ENCODE peak calls at places on chromosomes 12 and 14, in six cellular contexts. S, Q, E, G, N and F are unnamed samples.

GRCh38 chr12:32877670-32878459 is 18.7 kb downstream of the PKP2 start:
- DNase-seq in N (no peak), E (no peak), G (no peak), Q (no peak), S (peak), F (no peak)

GRCh38 chr12:19597304-19598066 is 158.2 kb downstream of the AEBP2 start:
- DNase-seq in Q (no peak), S (no peak), E (no peak), G (no peak), N (peak), F (no peak)

GRCh38 chr14:74271365-74271764 is 31.4 kb downstream of the ABCD4 start:
- DNase-seq in N (no peak), S (no peak), E (no peak), Q (no peak), G (no peak), F (no peak)

GRCh38 chr12:52627395-52628110 is 9.2 kb upstream of the KRT73 start:
- DNase-seq in E (no peak), N (no peak), S (no peak), Q (no peak), G (no peak), F (no peak)

GRCh38 chr12:24561411-24561871 is 387.5 kb downstream of the BCAT1 start:
- DNase-seq in E (no peak), Q (no peak), N (peak), G (no peak), S (no peak), F (peak)

GRCh38 chr14:102015771-102016170 is 51.4 kb downstream of the DYNC1H1 start:
- DNase-seq in N (no peak), S (no peak), G (no peak), E (no peak), Q (no peak), F (no peak)

GRCh38 chr14:31162910-31163649 is 44.5 kb downstream of the HECTD1 start:
- DNase-seq in N (no peak), S (no peak), Q (no peak), G (no peak), E (no peak), F (no peak)

GRCh38 chr12:66482880-66483279 is 180.6 kb downstream of the HELB start:
- DNase-seq in G (no peak), E (no peak), Q (no peak), S (no peak), N (no peak), F (no peak)

GRCh38 chr12:57272337-57273151 is 21.6 kb upstream of the STAC3 start:
- DNase-seq in N (no peak), G (no peak), S (peak), Q (no peak), E (no peak), F (no peak)

GRCh38 chr14:95507701-95508103 is 8.7 kb downstream of the SYNE3 start:
- DNase-seq in N (no peak), E (no peak), S (no peak), G (peak), Q (no peak), F (peak)

GRCh38 chr12:4934651-4935050 is 24.9 kb downstream of the KCNA1 start:
- DNase-seq in G (peak), E (no peak), S (no peak), N (no peak), Q (no peak), F (peak)

GRCh38 chr12:24728366-24728765 is 220.5 kb downstream of the BCAT1 start:
- DNase-seq in G (peak), Q (no peak), N (peak), S (no peak), E (no peak), F (peak)

GRCh38 chr12:53208877-53209463 is 1.9 kb upstream of the ITGB7 start:
- DNase-seq in N (no peak), S (no peak), E (no peak), Q (no peak), G (no peak), F (no peak)

GRCh38 chr14:70489579-70490175 is 37.7 kb downstream of the ADAM21 start:
- DNase-seq in Q (no peak), S (no peak), E (no peak), N (no peak), G (no peak), F (no peak)

GRCh38 chr14:68865542-68865941 is 72.7 kb upstream of the ZFP36L1 start:
- DNase-seq in G (no peak), Q (no peak), S (no peak), E (no peak), N (no peak), F (no peak)

GRCh38 chr12:108447168-108447840 is 67.8 kb upstream of the FICD start:
- DNase-seq in Q (no peak), G (no peak), E (no peak), S (no peak), N (no peak), F (no peak)

GRCh38 chr12:57129311-57130288 is 1.3 kb downstream of the LRP1 start:
- DNase-seq in Q (no peak), G (no peak), E (peak), S (no peak), N (peak), F (no peak)

GRCh38 chr12:104357431-104357952 is 54.0 kb downstream of the EID3 start:
- DNase-seq in Q (no peak), G (peak), N (no peak), E (no peak), S (no peak), F (no peak)

DNA sequence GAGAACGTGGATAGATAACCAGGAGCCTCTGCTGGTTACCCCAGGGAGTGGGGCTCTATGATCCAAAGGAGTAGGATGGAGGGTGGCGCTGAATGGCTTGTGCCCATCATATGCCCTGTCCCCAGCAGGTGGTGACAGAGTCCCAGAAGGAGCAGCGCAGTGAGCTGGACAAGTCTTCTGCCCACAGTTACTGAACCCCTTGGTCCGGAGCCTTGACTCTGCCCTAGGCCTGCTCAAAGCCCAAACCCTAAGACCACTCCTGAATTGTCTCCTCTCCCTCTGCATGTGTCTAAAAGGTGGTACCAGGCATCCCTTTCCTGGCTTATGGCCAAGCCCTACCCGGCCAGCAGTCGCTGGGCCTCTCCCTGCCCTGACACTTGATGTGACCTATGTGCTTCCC is 3.2 kb downstream of the PRPH start:
- DNase-seq in Q (no peak), G (peak), S (no peak), N (no peak), E (no peak), F (no peak)
- TF ChIP-seq CTCF in Q (no peak), G (peak), S (peak), N (no peak), E (no peak), F (peak)

GRCh38 chr12:49566361-49566760 is 1.6 kb downstream of the MCRS1 start:
- DNase-seq in N (no peak), G (no peak), E (no peak), S (no peak), Q (no peak), F (no peak)
- H3K27ac ChIP-seq in N (no peak), G (no peak), E (no peak), S (no peak), Q (peak), F (no peak)

DNA sequence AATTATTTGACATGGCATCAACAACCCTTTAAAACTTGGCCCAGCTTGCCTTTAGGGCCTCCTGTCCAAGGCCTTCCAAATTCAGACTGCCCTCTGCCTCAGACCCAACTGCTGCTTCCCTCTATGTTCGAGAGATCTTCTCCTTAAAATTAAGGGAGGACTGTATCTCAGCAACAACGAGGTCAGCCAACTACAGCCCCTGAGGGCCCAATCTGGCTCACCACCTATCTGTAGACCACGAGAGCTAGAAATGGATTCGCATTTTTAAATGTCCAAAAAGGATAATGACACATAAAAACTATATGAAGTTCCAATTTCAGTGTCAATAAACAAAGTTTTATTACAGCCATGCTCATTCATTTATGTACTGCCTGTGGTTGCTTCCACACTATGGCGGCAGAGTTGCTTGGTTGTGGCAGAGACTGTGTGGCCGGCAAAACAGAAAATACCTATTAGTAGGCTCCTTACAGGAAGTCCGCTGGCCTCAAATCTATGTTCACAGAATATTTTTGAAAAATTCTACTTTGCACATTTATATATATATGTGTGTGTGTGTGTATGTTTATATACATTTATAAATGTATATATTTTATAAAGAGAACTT is 1026.9 kb downstream of the BCL11B start:
- DNase-seq in N (no peak), G (no peak), S (no peak), E (no peak), Q (no peak), F (no peak)
- H3K4me3 ChIP-seq in N (no peak), G (no peak), S (no peak), E (no peak), Q (no peak), F (no peak)

GRCh38 chr12:51083140-51083833 is at the start of gene CSRNP2:
- DNase-seq in N (peak), Q (peak), G (peak), E (peak), S (peak), F (peak)
- TF ChIP-seq CTCF in N (peak), Q (no peak), G (no peak), E (peak), S (peak), F (no peak)

DNA sequence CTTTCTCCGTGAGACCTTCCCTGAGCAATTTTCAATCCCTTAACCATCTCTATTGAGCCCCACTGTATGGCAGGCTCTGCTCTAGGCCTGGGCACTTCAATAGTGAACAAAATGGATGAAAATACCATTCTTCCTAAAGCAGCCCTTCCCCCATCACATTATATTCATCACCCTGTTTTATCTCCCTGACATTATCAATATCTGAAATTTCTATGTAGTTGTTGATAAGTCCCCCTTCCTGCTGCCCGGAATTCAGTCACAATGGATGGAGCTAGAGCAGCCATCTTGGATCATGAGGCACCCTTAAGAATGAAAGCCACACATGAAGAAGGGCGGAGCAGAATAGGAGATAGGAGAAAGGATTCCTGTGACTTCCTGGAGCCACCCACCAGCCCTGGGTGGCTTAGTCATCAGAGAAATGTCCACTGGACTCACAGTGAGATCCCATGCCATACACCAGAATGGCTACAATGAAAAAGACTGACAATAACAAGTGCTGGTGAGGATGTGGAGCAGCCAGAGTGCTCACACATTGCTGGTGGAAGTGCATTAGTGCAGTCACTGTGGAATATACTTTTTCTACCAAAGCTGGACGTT is 33.9 kb downstream of the SCARB1 start:
- DNase-seq in G (peak), S (no peak), Q (no peak), E (no peak), N (no peak), F (no peak)
- H3K27ac ChIP-seq in G (peak), S (no peak), Q (peak), E (no peak), N (no peak), F (peak)

GRCh38 chr12:10223208-10223607 is 10.5 kb downstream of the GABARAPL1 start:
- DNase-seq in S (no peak), Q (no peak), G (no peak), N (no peak), E (no peak), F (no peak)

GRCh38 chr12:10221846-10222245 is 9.2 kb downstream of the GABARAPL1 start:
- DNase-seq in E (no peak), G (no peak), S (no peak), Q (no peak), N (no peak), F (no peak)

GRCh38 chr12:10227648-10228047 is 15.0 kb downstream of the GABARAPL1 start:
- DNase-seq in G (no peak), E (no peak), N (no peak), S (no peak), Q (no peak), F (no peak)

GRCh38 chr12:10226740-10227139 is 14.1 kb downstream of the GABARAPL1 start:
- DNase-seq in G (no peak), Q (no peak), S (no peak), N (no peak), E (no peak), F (no peak)

DNA sequence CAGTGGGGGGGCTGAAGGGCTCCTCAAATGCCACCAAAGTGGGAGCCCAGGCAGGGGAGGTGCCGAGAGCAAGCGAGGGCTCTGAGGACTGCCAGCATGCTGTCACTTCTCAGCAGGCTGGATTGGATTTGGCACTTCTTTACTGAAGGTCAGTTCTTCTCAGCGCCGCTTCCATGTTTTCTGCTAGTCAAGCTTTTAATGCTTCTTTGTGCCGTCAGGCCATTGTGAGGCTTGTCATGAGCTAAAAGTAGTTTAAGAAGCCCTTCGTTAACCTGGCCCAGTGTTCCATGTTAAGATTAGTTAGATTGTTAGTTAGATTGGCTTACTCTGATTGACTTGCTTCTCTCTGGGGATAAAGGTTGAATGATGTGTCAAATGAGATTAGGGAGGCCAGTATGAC is 13.4 kb downstream of the GABARAPL1 start:
- DNase-seq in G (no peak), Q (no peak), N (peak), S (no peak), E (no peak), F (no peak)
- H3K4me3 ChIP-seq in G (no peak), Q (no peak), N (no peak), S (no peak), E (no peak), F (no peak)